ENCODE peak calls at places on chromosome 4, in ten cellular contexts. W, X, G, C, N, D, Y, P, V and L are unnamed samples.

GRCh38 chr4:38612996-38613395 is 51.0 kb upstream of the KLF3 start:
- DNase-seq in D (no peak), V (no peak), G (no peak), P (no peak), Y (no peak), C (no peak), W (no peak), N (no peak), X (no peak), L (no peak)

GRCh38 chr4:89363786-89364185 is 56.2 kb upstream of the GPRIN3 start:
- DNase-seq in N (no peak), W (no peak), D (no peak), P (no peak), Y (no peak), X (no peak), V (no peak), G (no peak), C (no peak), L (no peak)

GRCh38 chr4:152817331-152817730 is 37.6 kb downstream of the ARFIP1 start:
- DNase-seq in X (no peak), W (no peak), D (no peak), V (no peak), C (no peak), N (no peak), P (no peak), Y (no peak), G (no peak), L (no peak)

GRCh38 chr4:167688660-167689142 is 403.6 kb upstream of the ANXA10 start:
- DNase-seq in D (no peak), P (no peak), W (no peak), G (no peak), V (no peak), X (no peak), C (no peak), Y (no peak), N (no peak), L (no peak)

GRCh38 chr4:98659106-98659592 is 738 bp upstream of the TSPAN5 start:
- DNase-seq in Y (no peak), N (no peak), P (no peak), W (no peak), X (no peak), C (no peak), G (no peak), D (peak; percentile 23), V (no peak), L (peak; percentile 39)

GRCh38 chr4:38313175-38313574 is 350.8 kb upstream of the KLF3 start:
- DNase-seq in D (no peak), W (no peak), Y (peak; percentile 83), P (no peak), X (no peak), V (peak; percentile 42), N (no peak), C (peak; percentile 81), G (no peak), L (no peak)

GRCh38 chr4:74751856-74752255 is 42.5 kb downstream of the BTC start:
- DNase-seq in X (no peak), W (no peak), V (no peak), G (no peak), C (no peak), D (no peak), Y (no peak), P (no peak), N (no peak), L (no peak)

GRCh38 chr4:15963568-15963967 is 593 bp upstream of the FGFBP2 start:
- DNase-seq in V (peak; percentile 46), N (no peak), D (no peak), X (no peak), P (no peak), Y (no peak), C (no peak), W (no peak), G (no peak), L (no peak)

GRCh38 chr4:1092026-1092982 is 21.1 kb downstream of the RNF212 start:
- DNase-seq in G (no peak), W (no peak), V (no peak), N (peak; percentile 57), D (no peak), Y (no peak), X (no peak), C (no peak), P (peak; percentile 67), L (no peak)

GRCh38 chr4:26533685-26534084 is 43.4 kb upstream of the CCKAR start:
- DNase-seq in W (no peak), V (no peak), X (no peak), Y (no peak), G (no peak), N (no peak), P (no peak), D (no peak), C (no peak), L (no peak)

GRCh38 chr4:146522098-146522861 is 540 bp upstream of the SLC10A7 start:
- DNase-seq in P (peak; percentile 93), N (peak; percentile 86), X (peak; percentile 96), V (peak; percentile 91), Y (peak; percentile 95), D (peak; percentile 76), C (peak; percentile 93), W (peak; percentile 46), G (peak; percentile 86), L (peak; percentile 86)
- TF ChIP-seq POLR2A in P (no peak), N (no peak), X (peak; percentile 25), V (peak; percentile 60), Y (peak; percentile 73), D (peak; percentile 24), C (no peak), W (peak; percentile 83), G (peak; percentile 69), L (peak; percentile 68)

GRCh38 chr4:183924362-183925044 is 19.4 kb downstream of the STOX2 start:
- DNase-seq in W (no peak), C (peak; percentile 74), N (no peak), X (no peak), P (no peak), Y (no peak), G (no peak), V (no peak), D (no peak), L (no peak)

GRCh38 chr4:183920512-183920911 is 15.4 kb downstream of the STOX2 start:
- DNase-seq in C (no peak), X (no peak), W (no peak), D (no peak), N (no peak), Y (no peak), V (no peak), G (no peak), P (no peak), L (no peak)

GRCh38 chr4:183918696-183919095 is 13.6 kb downstream of the STOX2 start:
- DNase-seq in X (no peak), G (no peak), D (no peak), N (no peak), C (no peak), P (no peak), Y (no peak), W (no peak), V (no peak), L (no peak)

GRCh38 chr4:183915976-183916375 is 10.9 kb downstream of the STOX2 start:
- DNase-seq in D (no peak), G (no peak), C (no peak), P (no peak), X (no peak), Y (no peak), N (no peak), V (no peak), W (no peak), L (no peak)

DNA sequence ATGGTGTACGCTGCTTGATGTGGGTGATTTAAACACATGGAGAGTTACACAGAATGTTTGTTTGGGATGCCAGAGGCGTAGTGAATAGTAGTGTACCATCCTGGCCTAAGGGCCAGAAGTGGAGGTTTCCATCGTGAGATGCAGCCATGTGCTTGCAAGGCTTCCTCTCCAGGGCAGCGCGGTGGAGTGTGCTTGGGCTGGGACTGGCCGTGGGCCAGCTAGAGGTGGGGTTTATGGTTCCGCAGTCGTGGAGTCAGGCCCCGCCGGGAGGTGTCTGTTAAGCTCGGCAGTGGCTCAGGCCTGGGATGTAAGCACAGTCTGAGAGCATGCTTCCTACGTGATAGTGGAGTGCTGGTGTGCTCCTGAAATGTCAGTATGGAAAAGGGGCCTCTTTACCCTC is 14.1 kb downstream of the STOX2 start:
- DNase-seq in D (no peak), P (no peak), W (no peak), X (no peak), N (no peak), Y (no peak), V (no peak), G (no peak), C (no peak), L (peak; percentile 59)
- TF ChIP-seq EP300 in D (no peak), P (no peak), W (no peak), X (no peak), N (no peak), Y (no peak), V (no peak), G (no peak), C (no peak), L (no peak)

DNA sequence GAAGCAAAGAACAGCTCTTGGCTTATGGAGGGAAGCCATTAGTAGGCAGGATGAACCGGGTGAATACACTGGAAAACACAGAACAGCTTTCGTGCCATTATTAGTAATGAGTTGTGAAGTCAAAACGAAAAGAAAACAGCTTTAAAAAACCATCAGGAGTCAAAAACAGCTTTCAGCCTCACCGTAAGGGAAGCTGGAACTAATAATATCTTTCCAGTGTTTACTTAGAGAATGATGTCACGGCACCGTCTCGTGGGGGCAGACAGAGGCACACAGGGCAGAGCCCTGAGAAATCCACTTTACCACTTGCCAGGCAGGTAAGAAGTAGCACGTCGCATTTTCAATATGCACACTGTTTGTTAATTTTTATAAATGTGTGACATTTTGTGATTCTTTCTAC is 37.9 kb upstream of the HMX1 start:
- DNase-seq in G (no peak), V (peak; percentile 20), C (peak; percentile 14), N (no peak), X (no peak), W (no peak), D (no peak), Y (no peak), P (no peak), L (no peak)
- TF ChIP-seq POLR2A in G (no peak), V (no peak), C (no peak), N (no peak), X (no peak), W (no peak), D (no peak), Y (no peak), P (no peak), L (no peak)

GRCh38 chr4:21512351-21512750 is 436.2 kb downstream of the KCNIP4 start:
- DNase-seq in D (peak; percentile 0), P (no peak), Y (no peak), X (no peak), N (no peak), V (no peak), C (no peak), G (no peak), W (no peak), L (no peak)
- TF ChIP-seq EP300 in D (no peak), P (no peak), Y (no peak), X (no peak), N (no peak), V (no peak), C (no peak), G (no peak), W (no peak), L (no peak)